ENCODE peak calls at places on chromosomes 3 and 15, in four cellular contexts. P, N, M and D are unnamed samples.

GRCh38 chr3:173993299-173993698 is 595.8 kb downstream of the NLGN1 start:
- DNase-seq in M (no peak), N (no peak), P (peak; percentile 17), D (peak; percentile 27)

GRCh38 chr3:42746455-42747450 is 26.3 kb downstream of the CCDC13 start:
- DNase-seq in N (no peak), M (peak; percentile 51), P (no peak), D (no peak)

GRCh38 chr3:186138272-186138981 is 29.5 kb upstream of the ETV5 start:
- DNase-seq in M (no peak), P (no peak), N (no peak), D (no peak)

GRCh38 chr15:29994284-29994683 is 88.5 kb upstream of the GOLGA8J start:
- DNase-seq in P (no peak), N (no peak), M (no peak), D (no peak)

GRCh38 chr3:153273767-153274443 is 111.9 kb downstream of the RAP2B start:
- DNase-seq in M (no peak), P (no peak), N (no peak), D (no peak)

GRCh38 chr3:72820405-72820804 is 27.8 kb downstream of the SHQ1 start:
- DNase-seq in M (no peak), P (no peak), N (no peak), D (no peak)

GRCh38 chr3:195003006-195003892 is 267.7 kb downstream of the XXYLT1 start:
- DNase-seq in P (no peak), N (no peak), M (no peak), D (no peak)

GRCh38 chr3:113264249-113264648 is 52.9 kb downstream of the BOC start:
- DNase-seq in P (no peak), M (peak; percentile 80), N (peak; percentile 32), D (no peak)

GRCh38 chr3:183291511-183292031 is 38.5 kb downstream of the B3GNT5 start:
- DNase-seq in N (no peak), P (no peak), M (no peak), D (no peak)

GRCh38 chr3:123122525-123123315 is 55.9 kb downstream of the PDIA5 start:
- DNase-seq in N (no peak), M (no peak), P (no peak), D (no peak)

GRCh38 chr3:58556761-58557181 is 19.8 kb upstream of the ACOX2 start:
- DNase-seq in N (no peak), M (peak; percentile 51), P (no peak), D (no peak)

GRCh38 chr15:98951004-98951403 is 56.6 kb downstream of the PGPEP1L start:
- DNase-seq in M (no peak), N (no peak), P (no peak), D (no peak)

GRCh38 chr15:47616876-47617275 is 100.4 kb upstream of the SEMA6D start:
- DNase-seq in M (no peak), P (no peak), N (no peak), D (no peak)

GRCh38 chr3:173411288-173412064 is 13.9 kb downstream of the NLGN1 start:
- DNase-seq in N (no peak), P (no peak), M (no peak), D (peak; percentile 32)

GRCh38 chr15:29596266-29596665 is 226.0 kb downstream of the TJP1 start:
- DNase-seq in M (no peak), N (no peak), P (peak; percentile 38), D (peak; percentile 4)

GRCh38 chr3:25468866-25469319 is 40.8 kb downstream of the RARB start:
- DNase-seq in M (peak; percentile 12), N (peak; percentile 18), P (no peak), D (no peak)

GRCh38 chr15:63094495-63094931 is 27.1 kb upstream of the LACTB start:
- DNase-seq in M (no peak), P (peak; percentile 35), N (no peak), D (no peak)

GRCh38 chr15:55859681-55860080 is 116.7 kb upstream of the PRTG start:
- DNase-seq in M (no peak), P (no peak), N (no peak), D (no peak)

GRCh38 chr3:38563070-38563901 is 67.1 kb downstream of the EXOG start:
- DNase-seq in N (no peak), M (no peak), P (no peak), D (no peak)

GRCh38 chr15:41862515-41863116 is 24.0 kb downstream of the PLA2G4B start:
- DNase-seq in P (no peak), M (no peak), N (no peak), D (peak; percentile 15)

GRCh38 chr3:177831361-177831760 is 634.1 kb upstream of the TBL1XR1 start:
- DNase-seq in M (no peak), N (no peak), P (no peak), D (no peak)